ENCODE peak calls at places on chromosomes 13 and 19, in four cellular contexts. T is choroid plexus epithelial cell, G is colonic mucosa, S is thoracic aorta. F is an unnamed sample.
A peak's percentile ranks its signal among the peaks of the same experiment; 100 is the strongest.

GRCh38 chr13:21221268-21221667 is 44.8 kb downstream of the MRPL57 start:
- DNase-seq in T (no peak), G (no peak), S (no peak), F (no peak)

GRCh38 chr19:31095100-31095804 is 254.0 kb downstream of the TSHZ3 start:
- DNase-seq in T (no peak), G (no peak), S (no peak), F (no peak)

GRCh38 chr19:49333426-49334288 is 1.5 kb upstream of the CD37 start:
- DNase-seq in T (no peak), G (peak; percentile 36), S (no peak), F (peak; percentile 22)

GRCh38 chr13:52797176-52797575 is 51.3 kb downstream of the PCDH8 start:
- DNase-seq in T (no peak), G (no peak), S (no peak), F (no peak)

GRCh38 chr19:17296976-17297375 is 6.2 kb downstream of the ABHD8 start:
- DNase-seq in T (peak; percentile 48), G (no peak), S (no peak), F (peak; percentile 80)

GRCh38 chr13:39378293-39378692 is 224.7 kb downstream of the LHFPL6 start:
- DNase-seq in T (no peak), G (no peak), S (no peak), F (no peak)

GRCh38 chr13:82010780-82011179 is 1669.9 kb upstream of the SPRY2 start:
- DNase-seq in T (peak; percentile 17), G (no peak), S (no peak), F (no peak)

GRCh38 chr13:82717249-82717648 is 1165.0 kb downstream of the SLITRK1 start:
- DNase-seq in T (peak; percentile 73), G (no peak), S (no peak), F (peak; percentile 61)

GRCh38 chr19:6246174-6247006 is 33.4 kb downstream of the MLLT1 start:
- DNase-seq in T (no peak), G (no peak), S (no peak), F (no peak)

GRCh38 chr19:45901432-45901903 is 945 bp downstream of the MYPOP start:
- DNase-seq in T (peak; percentile 57), G (peak; percentile 32), S (no peak), F (peak; percentile 29)

GRCh38 chr19:29843180-29844051 is 31.6 kb downstream of the CCNE1 start:
- DNase-seq in T (peak; percentile 35), G (peak; percentile 49), S (no peak), F (no peak)

GRCh38 chr13:112956516-112957294 is 12.3 kb upstream of the MCF2L start:
- DNase-seq in T (peak; percentile 23), G (no peak), S (no peak), F (no peak)

GRCh38 chr19:33740811-33741396 is 55.8 kb upstream of the KCTD15 start:
- DNase-seq in T (peak; percentile 46), G (peak; percentile 23), S (no peak), F (peak; percentile 45)

GRCh38 chr19:410243-410781 is 1.4 kb upstream of the C2CD4C start:
- DNase-seq in T (no peak), G (no peak), S (no peak), F (no peak)

GRCh38 chr19:35357867-35358573 is at the start of gene FFAR3:
- DNase-seq in T (peak; percentile 69), G (no peak), S (no peak), F (peak; percentile 30)

GRCh38 chr19:48372904-48373303 is 8.7 kb downstream of the SYNGR4 start:
- DNase-seq in T (no peak), G (peak; percentile 70), S (no peak), F (peak; percentile 69)

GRCh38 chr13:64274481-64275217 is 2859.0 kb upstream of the PCDH20 start:
- DNase-seq in T (peak; percentile 57), G (no peak), S (no peak), F (no peak)

GRCh38 chr19:15436012-15436825 is 13.5 kb downstream of the WIZ start:
- DNase-seq in T (no peak), G (no peak), S (no peak), F (no peak)

GRCh38 chr13:19959141-19959830 is 759 bp downstream of the ZMYM2 start:
- DNase-seq in T (peak; percentile 51), G (peak; percentile 63), S (peak; percentile 8), F (peak; percentile 49)

GRCh38 chr19:56170261-56170660 is 5.5 kb upstream of the GALP start:
- DNase-seq in T (peak; percentile 25), G (no peak), S (no peak), F (peak; percentile 93)

GRCh38 chr19:2334426-2334825 is 5.9 kb downstream of the SPPL2B start:
- DNase-seq in T (no peak), G (no peak), S (no peak), F (no peak)

GRCh38 chr19:2332341-2333026 is 4.0 kb downstream of the SPPL2B start:
- DNase-seq in T (no peak), G (peak; percentile 65), S (no peak), F (no peak)

GRCh38 chr19:2334986-2335846 is 6.7 kb downstream of the SPPL2B start:
- DNase-seq in T (no peak), G (no peak), S (no peak), F (no peak)

GRCh38 chr19:2333027-2333806 is 4.7 kb downstream of the SPPL2B start:
- DNase-seq in T (no peak), G (peak; percentile 87), S (no peak), F (no peak)

GRCh38 chr19:2333807-2334211 is 5.3 kb downstream of the SPPL2B start:
- DNase-seq in T (no peak), G (no peak), S (no peak), F (no peak)
- TF ChIP-seq CTCF in T (no peak), G (no peak), S (no peak), F (no peak)

GRCh38 chr13:23888658-23889597 is at the start of gene MIPEP:
- DNase-seq in T (peak; percentile 98), G (peak; percentile 95), S (peak; percentile 71), F (peak; percentile 95)
- TF ChIP-seq CTCF in T (peak; percentile 79), G (peak; percentile 52), S (peak; percentile 71), F (peak; percentile 58)

GRCh38 chr13:108176685-108177274 is 38.6 kb downstream of the LIG4 start:
- DNase-seq in T (peak; percentile 67), G (peak; percentile 37), S (no peak), F (peak; percentile 40)
- TF ChIP-seq CTCF in T (peak; percentile 79), G (peak; percentile 11), S (no peak), F (peak; percentile 33)

DNA sequence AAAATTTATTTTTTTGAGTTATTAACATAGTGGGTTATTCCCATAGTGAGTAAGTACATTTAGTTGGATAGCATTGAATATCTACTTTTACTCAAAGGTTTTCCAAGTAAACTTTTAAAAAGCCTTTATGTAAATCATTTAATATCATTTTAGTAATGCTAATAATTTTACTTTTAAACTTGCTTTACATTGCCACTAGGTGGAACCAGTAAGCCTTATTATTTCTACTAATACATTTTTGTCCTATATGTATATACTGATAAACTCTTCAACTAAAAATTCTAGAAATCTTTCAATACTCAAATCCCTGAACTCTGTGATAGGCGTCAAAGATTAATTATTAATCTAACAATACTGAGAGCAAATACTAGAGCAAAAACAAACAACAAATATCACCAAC is 1709.2 kb upstream of the PCDH20 start:
- DNase-seq in T (peak; percentile 70), G (no peak), S (no peak), F (peak; percentile 36)
- TF ChIP-seq CTCF in T (peak; percentile 47), G (no peak), S (no peak), F (peak; percentile 37)

GRCh38 chr19:11659612-11660011 is 62.3 kb downstream of the ZNF627 start:
- DNase-seq in T (peak; percentile 19), G (no peak), S (no peak), F (no peak)
- TF ChIP-seq CTCF in T (peak; percentile 27), G (no peak), S (no peak), F (peak; percentile 31)

DNA sequence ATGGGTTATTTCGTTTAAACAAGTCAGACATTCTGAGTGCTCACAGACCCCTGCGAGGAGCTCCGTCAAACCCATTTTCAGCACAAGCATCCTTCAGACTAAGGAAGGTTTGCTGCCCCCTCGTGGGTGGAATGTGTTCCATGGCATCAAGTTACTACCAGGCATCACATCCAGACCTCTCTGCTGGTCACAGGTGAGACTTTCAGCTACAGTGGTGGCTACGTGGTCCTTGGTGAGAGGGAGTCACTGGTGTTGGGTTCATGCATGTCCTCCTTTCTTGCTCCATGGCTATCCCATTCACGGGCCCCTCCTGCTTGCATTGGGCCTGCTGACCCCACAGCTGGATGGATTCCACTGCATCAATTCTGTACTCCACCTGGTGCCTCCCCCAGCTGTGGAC is 9.1 kb upstream of the LILRB5 start:
- DNase-seq in T (peak; percentile 87), G (peak; percentile 78), S (no peak), F (peak; percentile 82)
- TF ChIP-seq CTCF in T (peak; percentile 85), G (peak; percentile 72), S (peak; percentile 50), F (peak; percentile 58)

DNA sequence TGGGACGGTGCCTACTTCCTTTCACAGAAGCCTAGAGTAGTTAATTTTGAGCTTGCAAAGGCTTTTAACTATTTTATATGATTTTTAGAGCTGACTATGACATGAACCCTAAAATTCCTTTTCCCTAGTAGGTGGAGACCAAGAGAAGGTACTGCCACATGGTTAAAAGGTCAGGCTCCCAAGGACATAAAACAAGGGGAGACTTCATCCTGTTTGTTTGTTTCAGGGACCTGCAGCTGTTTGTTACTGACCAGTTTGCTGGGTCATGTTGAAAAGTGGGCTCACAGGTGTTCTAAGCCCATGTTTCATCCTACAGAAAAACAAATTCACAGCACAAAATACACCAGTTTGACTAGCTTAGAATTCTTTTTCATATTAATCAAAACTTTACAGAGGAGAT is 3.9 kb upstream of the ZNF460 start:
- DNase-seq in T (no peak), G (no peak), S (no peak), F (no peak)
- TF ChIP-seq CTCF in T (no peak), G (no peak), S (no peak), F (no peak)

DNA sequence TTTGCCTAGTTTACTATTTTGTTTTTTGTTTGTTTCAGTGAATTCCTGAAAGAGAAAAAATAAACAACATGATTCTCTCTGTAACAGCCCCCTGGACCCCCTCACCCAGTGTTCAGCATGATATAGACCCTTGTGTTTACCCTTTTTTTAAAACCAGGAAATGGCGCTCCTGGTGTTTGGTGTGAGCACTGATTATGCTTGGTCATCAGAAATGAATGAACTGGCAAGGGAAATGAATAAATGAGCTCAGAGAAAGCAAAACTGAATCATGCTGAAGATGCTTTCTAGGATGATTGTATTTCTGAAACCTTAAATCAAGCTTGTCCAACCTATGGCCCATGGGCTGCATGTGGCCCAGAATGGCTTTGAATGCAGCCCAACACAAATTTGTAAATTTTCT is 22.1 kb downstream of the WASF3 start:
- DNase-seq in T (no peak), G (no peak), S (no peak), F (no peak)
- TF ChIP-seq CTCF in T (no peak), G (no peak), S (no peak), F (no peak)

F was measured in MCF 10A.